ENCODE peak calls at places on chromosomes 3 and 15, in nine cellular contexts. S is body of pancreas, V is D721Med, Q is WERI-Rb-1, Y is SK-N-SH, J is cardiac muscle cell, M is HFF-Myc, A is Calu3, N is progenitor cell of endocrine pancreas. H is an unnamed sample.

GRCh38 chr3:6994081-6994668 is 133.3 kb downstream of the GRM7 start:
- DNase-seq in M (no peak), Q (no peak), J (peak; percentile 20), N (no peak), S (no peak), Y (peak; percentile 17), A (no peak), V (no peak), H (no peak)

GRCh38 chr3:8888296-8888915 is 74.9 kb downstream of the RAD18 start:
- DNase-seq in Y (no peak), N (no peak), V (no peak), J (no peak), M (no peak), Q (no peak), A (no peak), S (no peak), H (no peak)

GRCh38 chr15:92714071-92714456 is 58.5 kb upstream of the FAM174B start:
- DNase-seq in A (no peak), N (no peak), S (peak; percentile 11), Q (no peak), J (peak; percentile 40), Y (peak; percentile 83), M (no peak), V (no peak), H (no peak)

GRCh38 chr3:33299395-33300081 is 22.3 kb downstream of the FBXL2 start:
- DNase-seq in J (no peak), Q (no peak), V (no peak), S (no peak), A (no peak), N (no peak), M (no peak), Y (no peak), H (no peak)

GRCh38 chr3:189117087-189117486 is 54.7 kb upstream of the TPRG1 start:
- DNase-seq in J (no peak), Q (no peak), N (no peak), V (no peak), M (no peak), S (no peak), A (no peak), Y (no peak), H (no peak)

GRCh38 chr3:30282052-30282708 is 324.2 kb upstream of the TGFBR2 start:
- DNase-seq in M (peak; percentile 41), Y (no peak), S (no peak), A (no peak), J (no peak), N (no peak), Q (no peak), V (no peak), H (no peak)

GRCh38 chr3:194296448-194296831 is 54.7 kb downstream of the CPN2 start:
- DNase-seq in Q (no peak), Y (no peak), J (peak; percentile 35), S (peak; percentile 69), V (no peak), N (no peak), M (no peak), A (peak; percentile 73), H (no peak)

GRCh38 chr3:169591983-169592644 is 71.4 kb downstream of the MECOM start:
- DNase-seq in Q (no peak), J (no peak), V (no peak), N (no peak), A (no peak), S (no peak), M (no peak), Y (no peak), H (peak; percentile 63)

GRCh38 chr3:105827959-105828358 is 40.9 kb downstream of the CBLB start:
- DNase-seq in M (peak; percentile 74), S (no peak), J (no peak), A (peak; percentile 46), N (no peak), Y (peak; percentile 5), V (no peak), Q (peak; percentile 6), H (peak; percentile 69)

GRCh38 chr15:48062476-48062875 is 58.3 kb upstream of the SLC24A5 start:
- DNase-seq in V (no peak), M (no peak), Q (no peak), A (no peak), Y (peak; percentile 17), N (no peak), J (no peak), S (peak; percentile 8), H (no peak)

GRCh38 chr3:9970020-9970652 is 16.5 kb downstream of the EMC3 start:
- DNase-seq in Q (no peak), V (no peak), S (no peak), M (no peak), N (no peak), J (no peak), A (no peak), Y (no peak), H (no peak)

GRCh38 chr15:71054286-71054952 is 60.9 kb upstream of the THSD4 start:
- DNase-seq in Q (no peak), N (no peak), S (no peak), Y (no peak), M (no peak), A (no peak), V (no peak), J (no peak), H (no peak)

GRCh38 chr3:159779883-159780282 is 208.8 kb upstream of the IL12A start:
- DNase-seq in N (no peak), Y (no peak), V (no peak), A (no peak), J (no peak), M (no peak), Q (no peak), S (no peak), H (no peak)
- TF ChIP-seq CTCF in N (no peak), Y (no peak), V (no peak), A (no peak), J (no peak), M (no peak), Q (no peak), S (no peak), H (no peak)

GRCh38 chr15:74311734-74312444 is 55.6 kb downstream of the CYP11A1 start:
- DNase-seq in Q (peak; percentile 79), J (peak; percentile 43), V (no peak), Y (peak; percentile 70), A (peak; percentile 59), N (no peak), S (peak; percentile 24), M (no peak), H (no peak)
- TF ChIP-seq CTCF in Q (peak; percentile 85), J (peak; percentile 67), V (peak; percentile 28), Y (peak; percentile 57), A (peak; percentile 85), N (peak; percentile 62), S (no peak), M (peak; percentile 73), H (peak; percentile 62)

DNA sequence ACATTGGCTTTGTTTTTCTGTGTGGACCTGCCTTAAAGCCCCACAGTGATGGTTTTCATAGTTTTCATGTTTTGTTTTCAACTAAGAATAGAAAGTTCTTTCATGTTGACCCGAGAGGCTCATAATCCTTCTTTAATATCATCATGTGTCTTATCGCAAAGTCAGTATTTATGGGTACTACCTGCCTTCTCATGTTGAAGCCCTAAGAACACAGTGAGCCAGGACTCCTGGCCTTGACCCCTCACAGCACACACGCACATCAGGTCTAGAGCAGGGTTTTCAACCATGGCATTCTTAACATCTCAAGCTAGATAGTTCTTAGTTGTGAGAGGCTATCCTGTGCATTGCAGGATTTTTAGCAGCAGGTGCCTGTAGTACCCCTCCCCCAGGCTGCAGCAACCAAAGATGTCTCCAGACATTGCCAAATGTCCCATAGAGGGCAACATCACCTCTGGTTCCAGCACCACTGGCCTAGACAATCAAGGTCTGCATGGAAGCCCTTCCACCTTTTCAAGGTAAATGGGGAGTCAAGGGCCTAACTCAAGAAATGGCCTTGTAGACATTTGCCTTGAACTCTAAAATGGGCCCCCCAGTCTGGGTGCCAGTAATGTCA is 118.3 kb downstream of the MTHFS start:
- DNase-seq in A (no peak), N (no peak), Q (no peak), V (no peak), M (no peak), S (no peak), Y (no peak), J (no peak), H (no peak)
- TF ChIP-seq CTCF in A (no peak), N (no peak), Q (no peak), V (no peak), M (no peak), S (no peak), Y (no peak), J (no peak), H (no peak)

DNA sequence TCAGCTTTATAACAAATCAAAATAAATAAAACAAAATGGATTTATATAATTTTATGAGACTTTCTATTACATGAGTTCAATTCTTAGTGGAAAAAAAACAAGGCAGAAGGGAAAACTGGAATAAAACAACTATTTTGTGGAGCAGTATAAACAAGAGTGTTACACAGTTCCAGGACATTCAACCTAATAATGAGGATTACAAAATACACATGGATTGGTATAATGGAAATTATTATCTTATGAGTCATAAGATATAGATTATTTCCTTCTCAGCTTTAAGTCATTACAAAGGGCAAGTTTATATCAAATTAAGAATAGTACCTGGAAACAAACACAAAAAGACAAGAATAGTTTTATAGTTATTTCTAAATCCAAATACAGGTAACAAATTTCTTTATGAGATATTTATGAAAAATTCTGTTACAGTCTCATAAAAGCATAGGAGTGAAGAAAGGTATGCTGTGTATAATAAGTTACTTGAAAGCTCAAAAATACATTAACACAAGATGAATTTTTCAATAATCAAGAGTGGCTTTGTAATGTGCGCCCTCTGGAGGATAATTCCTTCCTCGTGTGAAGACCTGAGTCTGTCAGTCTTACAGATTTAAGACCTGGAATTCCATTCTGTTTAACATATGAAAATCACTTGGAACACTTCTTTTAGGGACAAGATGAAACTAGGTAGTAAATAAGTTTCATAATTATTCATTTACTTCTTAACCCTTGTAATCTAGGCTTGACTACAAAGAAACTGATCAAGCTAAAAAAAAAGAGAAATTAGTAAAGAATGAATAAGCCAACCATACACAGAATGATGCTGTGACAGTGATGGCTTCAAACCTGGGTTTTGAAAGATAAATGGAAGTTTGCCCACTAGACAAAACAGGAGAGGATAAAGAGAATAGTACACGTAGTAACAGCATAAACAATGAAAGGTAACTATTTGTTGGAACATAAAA is 9.5 kb downstream of the COPS2 start:
- DNase-seq in J (peak; percentile 67), M (peak; percentile 39), V (no peak), Q (peak; percentile 22), S (peak; percentile 53), N (no peak), Y (peak; percentile 33), A (peak; percentile 60), H (no peak)
- TF ChIP-seq CTCF in J (peak; percentile 69), M (peak; percentile 55), V (peak; percentile 71), Q (peak; percentile 46), S (no peak), N (peak; percentile 77), Y (peak; percentile 92), A (peak; percentile 40), H (peak; percentile 38)

DNA sequence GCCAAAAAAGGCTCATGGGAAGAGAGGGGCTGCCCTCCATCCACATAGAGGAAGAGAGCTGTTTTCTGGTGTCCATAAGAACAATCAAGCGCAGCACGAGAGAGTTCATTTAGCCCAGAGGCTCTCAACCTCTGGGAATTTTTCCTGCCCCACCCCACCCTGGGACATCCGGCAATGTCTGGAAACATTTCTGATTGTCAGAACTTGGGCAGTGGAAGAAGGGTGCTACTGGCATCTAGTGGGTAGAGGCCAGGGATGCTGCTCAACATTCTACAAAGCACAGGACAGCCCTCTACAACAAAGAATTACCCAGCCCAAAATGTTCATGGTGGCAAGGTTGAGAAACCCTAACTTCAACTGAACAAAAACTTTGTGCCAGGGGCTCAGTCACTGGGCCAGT is 92.9 kb downstream of the RAB11A start:
- DNase-seq in V (no peak), J (no peak), Y (no peak), S (no peak), N (no peak), A (peak; percentile 58), M (no peak), Q (no peak), H (no peak)
- TF ChIP-seq CTCF in V (peak; percentile 8), J (no peak), Y (no peak), S (no peak), N (no peak), A (no peak), M (no peak), Q (no peak), H (no peak)

GRCh38 chr3:73419179-73419803 is 205.4 kb downstream of the PDZRN3 start:
- DNase-seq in Q (no peak), A (no peak), V (no peak), J (no peak), Y (no peak), M (no peak), N (no peak), S (no peak), H (no peak)
- TF ChIP-seq CTCF in Q (peak; percentile 40), A (no peak), V (no peak), J (peak; percentile 28), Y (peak; percentile 43), M (peak; percentile 24), N (peak; percentile 34), S (no peak), H (no peak)

H was measured in right atrium auricular region.